ENCODE peak calls at places on chromosomes 12 and 14, in five cellular contexts. One of them, this sample, is unnamed.

GRCh38 chr14:78985668-78986073 is 815.5 kb downstream of the NRXN3 start:
- DNase-seq in IMR-90: no peak
- DNase-seq in transverse colon: no peak
- DNase-seq in SK-N-SH: peak; percentile 19
- DNase-seq in brain microvascular endothelial cell: peak; percentile 31
- DNase-seq in this sample: no peak

GRCh38 chr12:70756791-70757190 is 119.6 kb upstream of the PTPRB start:
- DNase-seq in IMR-90: no peak
- DNase-seq in transverse colon: no peak
- DNase-seq in SK-N-SH: peak; percentile 27
- DNase-seq in brain microvascular endothelial cell: no peak
- DNase-seq in this sample: no peak

GRCh38 chr14:29098625-29099024 is 332.0 kb downstream of the FOXG1 start:
- DNase-seq in IMR-90: no peak
- DNase-seq in transverse colon: no peak
- DNase-seq in SK-N-SH: no peak
- DNase-seq in brain microvascular endothelial cell: no peak
- DNase-seq in this sample: no peak

GRCh38 chr14:54533100-54533499 is 23.4 kb downstream of the CGRRF1 start:
- DNase-seq in IMR-90: no peak
- DNase-seq in transverse colon: no peak
- DNase-seq in SK-N-SH: no peak
- DNase-seq in brain microvascular endothelial cell: no peak
- DNase-seq in this sample: no peak

GRCh38 chr14:57863471-57863870 is 2.4 kb downstream of the SLC35F4 start:
- DNase-seq in IMR-90: no peak
- DNase-seq in transverse colon: no peak
- DNase-seq in SK-N-SH: no peak
- DNase-seq in brain microvascular endothelial cell: no peak
- DNase-seq in this sample: no peak

GRCh38 chr12:7068240-7068993 is 7.9 kb downstream of the C1S start:
- DNase-seq in IMR-90: peak; percentile 24
- DNase-seq in transverse colon: no peak
- DNase-seq in SK-N-SH: no peak
- DNase-seq in brain microvascular endothelial cell: peak; percentile 41
- DNase-seq in this sample: peak; percentile 16

GRCh38 chr14:95711476-95712176 is 2.3 kb downstream of the TCL1A start:
- DNase-seq in IMR-90: no peak
- DNase-seq in transverse colon: no peak
- DNase-seq in SK-N-SH: no peak
- DNase-seq in brain microvascular endothelial cell: no peak
- DNase-seq in this sample: no peak

GRCh38 chr12:95358111-95359083 is 115.6 kb upstream of the METAP2 start:
- DNase-seq in IMR-90: peak; percentile 39
- DNase-seq in transverse colon: no peak
- DNase-seq in SK-N-SH: no peak
- DNase-seq in brain microvascular endothelial cell: no peak
- DNase-seq in this sample: no peak

GRCh38 chr14:31194095-31194494 is 13.5 kb downstream of the HECTD1 start:
- DNase-seq in IMR-90: peak; percentile 54
- DNase-seq in transverse colon: no peak
- DNase-seq in SK-N-SH: no peak
- DNase-seq in brain microvascular endothelial cell: no peak
- DNase-seq in this sample: no peak

GRCh38 chr14:32594766-32595165 is 265.7 kb downstream of the AKAP6 start:
- DNase-seq in IMR-90: peak; percentile 24
- DNase-seq in transverse colon: no peak
- DNase-seq in SK-N-SH: no peak
- DNase-seq in brain microvascular endothelial cell: peak; percentile 56
- DNase-seq in this sample: no peak

GRCh38 chr12:107543841-107544240 is 141.8 kb upstream of the PWP1 start:
- DNase-seq in IMR-90: no peak
- DNase-seq in transverse colon: no peak
- DNase-seq in SK-N-SH: no peak
- DNase-seq in brain microvascular endothelial cell: no peak
- DNase-seq in this sample: no peak

GRCh38 chr12:105574056-105574715 is 243.7 kb downstream of the C12orf75 start:
- DNase-seq in IMR-90: no peak
- DNase-seq in transverse colon: no peak
- DNase-seq in SK-N-SH: no peak
- DNase-seq in brain microvascular endothelial cell: no peak
- DNase-seq in this sample: no peak

GRCh38 chr12:630656-631632 is 32.3 kb downstream of the NINJ2 start:
- DNase-seq in IMR-90: no peak
- DNase-seq in transverse colon: peak; percentile 84
- DNase-seq in SK-N-SH: no peak
- DNase-seq in brain microvascular endothelial cell: no peak
- DNase-seq in this sample: no peak

GRCh38 chr12:13592063-13592942 is 389.1 kb downstream of the GRIN2B start:
- DNase-seq in IMR-90: no peak
- DNase-seq in transverse colon: no peak
- DNase-seq in SK-N-SH: no peak
- DNase-seq in brain microvascular endothelial cell: no peak
- DNase-seq in this sample: no peak

GRCh38 chr14:58703149-58703509 is 65.4 kb downstream of the DACT1 start:
- DNase-seq in IMR-90: no peak
- DNase-seq in transverse colon: peak; percentile 35
- DNase-seq in SK-N-SH: peak; percentile 24
- DNase-seq in brain microvascular endothelial cell: no peak
- DNase-seq in this sample: no peak

GRCh38 chr12:104669851-104670337 is 213.1 kb downstream of the CHST11 start:
- DNase-seq in IMR-90: peak; percentile 35
- DNase-seq in transverse colon: peak; percentile 57
- DNase-seq in SK-N-SH: no peak
- DNase-seq in brain microvascular endothelial cell: no peak
- DNase-seq in this sample: no peak

GRCh38 chr14:104821229-104821945 is 20.5 kb downstream of the ZBTB42 start:
- DNase-seq in IMR-90: no peak
- DNase-seq in transverse colon: no peak
- DNase-seq in SK-N-SH: no peak
- DNase-seq in brain microvascular endothelial cell: no peak
- DNase-seq in this sample: no peak

GRCh38 chr12:30796508-30796780 is 41.7 kb upstream of the CAPRIN2 start:
- DNase-seq in IMR-90: peak; percentile 67
- DNase-seq in transverse colon: peak; percentile 13
- DNase-seq in SK-N-SH: no peak
- DNase-seq in brain microvascular endothelial cell: peak; percentile 51
- DNase-seq in this sample: peak; percentile 38

GRCh38 chr12:91111366-91112321 is at the start of gene LUM:
- DNase-seq in IMR-90: peak; percentile 69
- DNase-seq in transverse colon: no peak
- DNase-seq in SK-N-SH: peak; percentile 17
- DNase-seq in brain microvascular endothelial cell: peak; percentile 75
- DNase-seq in this sample: no peak

GRCh38 chr12:116336542-116337065 is 59.1 kb upstream of the MED13L start:
- DNase-seq in IMR-90: peak; percentile 77
- DNase-seq in transverse colon: peak; percentile 36
- DNase-seq in SK-N-SH: no peak
- DNase-seq in brain microvascular endothelial cell: peak; percentile 15
- DNase-seq in this sample: no peak

GRCh38 chr12:56114084-56114483 is 2.3 kb upstream of the RPL41 start:
- DNase-seq in IMR-90: no peak
- DNase-seq in transverse colon: no peak
- DNase-seq in SK-N-SH: no peak
- DNase-seq in brain microvascular endothelial cell: no peak
- DNase-seq in this sample: no peak

DNA sequence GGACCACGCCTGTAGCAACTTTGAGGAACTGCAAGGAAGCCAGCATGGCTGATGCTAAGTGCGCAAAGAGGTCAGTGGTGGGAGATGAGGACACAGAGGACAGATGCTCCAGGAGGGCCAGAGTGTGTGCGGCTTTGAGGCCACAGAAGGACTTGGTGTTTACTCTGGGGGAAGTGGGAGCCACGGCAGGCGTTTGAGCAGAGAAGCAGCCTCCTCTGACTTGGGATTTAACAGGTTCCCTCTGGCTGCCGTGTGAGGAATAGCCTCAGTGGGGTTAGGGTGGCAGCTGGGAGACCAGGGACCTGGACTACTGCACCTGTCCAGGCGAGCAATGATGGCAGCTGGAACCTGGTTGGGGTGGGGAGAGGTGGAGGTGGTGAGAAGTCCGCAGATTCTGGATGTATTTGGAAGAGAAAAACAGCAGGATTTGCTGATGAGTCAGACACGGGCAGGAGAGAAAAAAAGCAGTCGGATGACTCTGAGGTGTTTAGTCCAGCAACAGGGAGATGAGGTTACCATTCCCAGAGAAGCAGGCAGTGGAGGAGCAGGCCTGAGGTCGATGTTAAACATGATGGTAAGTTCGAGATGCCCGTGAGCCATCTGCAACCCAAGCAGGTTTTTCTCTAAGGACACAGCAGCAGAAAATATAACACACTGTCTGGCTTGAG is 143.5 kb downstream of the SCARB1 start:
- DNase-seq in IMR-90: peak; percentile 82
- DNase-seq in transverse colon: no peak
- DNase-seq in SK-N-SH: no peak
- DNase-seq in brain microvascular endothelial cell: no peak
- DNase-seq in this sample: peak; percentile 83
- TF ChIP-seq CTCF in IMR-90: peak; percentile 22
- TF ChIP-seq CTCF in transverse colon: peak; percentile 32
- TF ChIP-seq CTCF in SK-N-SH: peak; percentile 46
- TF ChIP-seq CTCF in brain microvascular endothelial cell: peak; percentile 71
- TF ChIP-seq CTCF in this sample: peak; percentile 73

GRCh38 chr14:61106627-61107147 is 125.6 kb downstream of the SLC38A6 start:
- DNase-seq in IMR-90: no peak
- DNase-seq in transverse colon: no peak
- DNase-seq in SK-N-SH: peak; percentile 38
- DNase-seq in brain microvascular endothelial cell: no peak
- DNase-seq in this sample: no peak

GRCh38 chr14:61101803-61102548 is 120.9 kb downstream of the SLC38A6 start:
- DNase-seq in IMR-90: peak; percentile 65
- DNase-seq in transverse colon: no peak
- DNase-seq in SK-N-SH: no peak
- DNase-seq in brain microvascular endothelial cell: no peak
- DNase-seq in this sample: no peak

GRCh38 chr14:61102549-61103466 is 121.8 kb downstream of the SLC38A6 start:
- DNase-seq in IMR-90: no peak
- DNase-seq in transverse colon: no peak
- DNase-seq in SK-N-SH: no peak
- DNase-seq in brain microvascular endothelial cell: no peak
- DNase-seq in this sample: no peak

GRCh38 chr14:61104358-61104757 is 123.3 kb downstream of the SLC38A6 start:
- DNase-seq in IMR-90: no peak
- DNase-seq in transverse colon: no peak
- DNase-seq in SK-N-SH: no peak
- DNase-seq in brain microvascular endothelial cell: no peak
- DNase-seq in this sample: no peak

DNA sequence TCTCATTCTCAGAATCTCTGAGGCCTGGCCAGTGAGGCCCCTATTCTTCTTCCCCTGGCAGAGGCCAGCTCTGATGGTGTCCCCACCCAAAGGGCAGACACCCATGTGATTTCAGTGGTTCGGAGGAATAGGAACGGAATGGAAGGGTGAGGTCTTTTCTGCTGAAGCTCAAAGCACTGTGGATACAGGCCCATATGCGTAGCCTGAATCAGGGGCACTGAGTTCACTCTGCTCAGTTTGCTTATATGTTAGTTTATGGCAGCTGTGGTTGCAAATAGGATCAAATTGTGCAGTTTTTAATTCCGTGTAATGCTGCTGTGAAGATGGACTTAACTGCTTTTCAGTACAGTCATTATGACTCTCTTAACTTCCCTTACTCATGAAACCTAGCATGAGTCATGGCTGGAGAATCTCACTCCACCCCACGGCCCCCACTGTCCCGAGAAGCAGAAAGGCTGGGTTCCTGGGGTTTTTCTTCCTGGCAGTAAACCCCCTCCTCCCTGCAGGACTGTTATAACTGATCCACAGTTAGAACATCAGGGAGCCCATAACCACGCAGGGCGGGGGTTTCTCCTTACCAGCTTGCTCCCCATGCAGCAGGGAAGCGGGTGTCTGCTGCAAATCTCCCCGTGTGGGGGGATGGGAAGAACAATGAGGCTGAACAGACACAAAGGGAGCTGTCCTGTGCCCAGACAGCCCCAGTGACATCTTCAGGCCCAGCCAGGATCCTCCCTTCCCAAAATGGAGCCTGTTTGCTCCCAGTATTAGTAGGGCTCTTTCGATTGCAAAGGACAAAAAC is 122.7 kb downstream of the SLC38A6 start:
- DNase-seq in IMR-90: peak; percentile 99
- DNase-seq in transverse colon: peak; percentile 25
- DNase-seq in SK-N-SH: peak; percentile 28
- DNase-seq in brain microvascular endothelial cell: peak; percentile 97
- DNase-seq in this sample: peak; percentile 14
- H3K4me3 ChIP-seq in IMR-90: no peak overlapping the region
- H3K4me3 ChIP-seq in transverse colon: no peak overlapping the region
- H3K4me3 ChIP-seq in SK-N-SH: no peak overlapping the region
- H3K4me3 ChIP-seq in brain microvascular endothelial cell: no peak overlapping the region
- H3K4me3 ChIP-seq in this sample: no peak overlapping the region

GRCh38 chr14:92644601-92645515 is 103.6 kb downstream of the LGMN start:
- DNase-seq in IMR-90: no peak
- DNase-seq in transverse colon: no peak
- DNase-seq in SK-N-SH: no peak
- DNase-seq in brain microvascular endothelial cell: no peak
- DNase-seq in this sample: no peak

GRCh38 chr14:92646952-92647461 is 101.4 kb downstream of the LGMN start:
- DNase-seq in IMR-90: peak; percentile 94
- DNase-seq in transverse colon: peak; percentile 46
- DNase-seq in SK-N-SH: no peak
- DNase-seq in brain microvascular endothelial cell: peak; percentile 48
- DNase-seq in this sample: no peak

GRCh38 chr14:92647499-92648279 is 100.7 kb downstream of the LGMN start:
- DNase-seq in IMR-90: peak; percentile 59
- DNase-seq in transverse colon: no peak
- DNase-seq in SK-N-SH: no peak
- DNase-seq in brain microvascular endothelial cell: no peak
- DNase-seq in this sample: no peak

GRCh38 chr14:92644166-92644565 is 104.3 kb downstream of the LGMN start:
- DNase-seq in IMR-90: peak; percentile 85
- DNase-seq in transverse colon: no peak
- DNase-seq in SK-N-SH: no peak
- DNase-seq in brain microvascular endothelial cell: peak; percentile 24
- DNase-seq in this sample: no peak

DNA sequence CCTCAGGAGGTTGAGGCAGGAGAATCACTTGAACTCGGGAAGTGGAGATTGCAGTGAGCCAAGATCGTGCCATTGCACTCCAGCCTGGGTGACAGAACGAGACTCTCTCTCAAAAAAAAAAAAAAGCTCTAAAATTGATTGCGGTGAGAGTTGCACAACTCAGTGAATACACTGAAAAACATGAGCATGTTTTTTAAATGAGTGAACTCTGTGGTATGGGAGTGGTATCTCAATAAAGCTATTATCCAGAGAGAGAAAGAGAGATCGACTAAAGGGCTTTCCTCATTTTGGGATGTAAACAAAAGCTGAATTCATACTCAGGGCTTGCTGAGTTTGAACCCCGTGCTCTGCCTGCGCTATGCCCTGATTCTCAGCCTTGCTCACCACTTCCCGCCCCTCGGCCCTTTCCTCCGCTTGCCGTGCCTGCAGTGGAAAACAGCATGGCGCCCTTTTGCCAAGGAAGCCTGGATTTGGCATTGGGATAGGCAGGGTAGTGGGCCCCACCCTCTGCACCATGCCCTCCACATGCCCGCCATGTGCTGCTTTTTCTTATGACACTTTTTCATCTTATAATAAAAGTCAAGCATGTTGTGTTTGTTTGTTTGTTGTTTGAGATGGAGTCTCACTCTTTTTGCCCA is 102.5 kb downstream of the LGMN start:
- DNase-seq in IMR-90: peak; percentile 92
- DNase-seq in transverse colon: no peak
- DNase-seq in SK-N-SH: no peak
- DNase-seq in brain microvascular endothelial cell: no peak
- DNase-seq in this sample: no peak
- H3K27ac ChIP-seq in IMR-90: peak overlapping the region; percentile 100
- H3K27ac ChIP-seq in transverse colon: peak overlapping the region; percentile 89
- H3K27ac ChIP-seq in SK-N-SH: peak overlapping the region; percentile 99
- H3K27ac ChIP-seq in brain microvascular endothelial cell: peak overlapping the region; percentile 63
- H3K27ac ChIP-seq in this sample: no peak overlapping the region

GRCh38 chr14:100271247-100271939 is 32.4 kb downstream of the YY1 start:
- DNase-seq in IMR-90: no peak
- DNase-seq in transverse colon: peak; percentile 72
- DNase-seq in SK-N-SH: no peak
- DNase-seq in brain microvascular endothelial cell: no peak
- DNase-seq in this sample: no peak
- TF ChIP-seq CTCF in IMR-90: peak; percentile 23
- TF ChIP-seq CTCF in transverse colon: peak; percentile 63
- TF ChIP-seq CTCF in SK-N-SH: peak; percentile 49
- TF ChIP-seq CTCF in brain microvascular endothelial cell: peak; percentile 47
- TF ChIP-seq CTCF in this sample: peak; percentile 18